ENCODE peak calls at places on chromosomes 3 and 15, in eight cellular contexts. O is LoVo; C is AG08396; H is nephron progenitor cell; Y is IMR-90; J is activated naive CD4-positive, alpha-beta T cell treated with anti-CD3 and anti-CD28 coated beads, Interleukin-2, amount 50 U/mL, for 16 hours; W is retina; K is OCI-LY7. B is an unnamed sample.

GRCh38 chr3:196220991-196221390 is 4.7 kb downstream of the SLC51A start:
- DNase-seq in C (no peak), W (no peak), K (no peak), H (no peak), O (no peak), J (no peak), Y (no peak), B (no peak)

GRCh38 chr3:109933576-109933975 is 596.2 kb upstream of the DPPA4 start:
- DNase-seq in J (no peak), K (no peak), Y (no peak), W (no peak), O (no peak), H (no peak), C (no peak), B (no peak)

GRCh38 chr3:58568572-58569286 is 8.5 kb downstream of the FAM107A start:
- DNase-seq in K (peak; percentile 65), H (peak; percentile 88), O (peak; percentile 47), W (peak; percentile 90), Y (peak; percentile 63), J (peak; percentile 69), C (peak; percentile 63), B (peak; percentile 82)

GRCh38 chr3:132803889-132804288 is 81.7 kb upstream of the NPHP3 start:
- DNase-seq in W (no peak), C (no peak), H (no peak), O (no peak), J (no peak), Y (no peak), K (no peak), B (no peak)

GRCh38 chr3:106261396-106261795 is 392.6 kb upstream of the CBLB start:
- DNase-seq in C (no peak), H (no peak), J (no peak), K (no peak), Y (peak; percentile 45), W (no peak), O (no peak), B (no peak)

GRCh38 chr3:11136871-11137626 is 17.2 kb upstream of the HRH1 start:
- DNase-seq in H (no peak), W (no peak), C (peak; percentile 93), O (peak; percentile 90), J (no peak), Y (peak; percentile 100), K (no peak), B (no peak)

GRCh38 chr15:75725021-75725718 is 12.5 kb upstream of the CSPG4 start:
- DNase-seq in J (no peak), H (no peak), K (no peak), W (no peak), O (no peak), C (no peak), Y (no peak), B (no peak)

GRCh38 chr3:112358311-112358780 is 25.4 kb downstream of the CD200 start:
- DNase-seq in H (no peak), W (no peak), J (no peak), K (peak; percentile 4), Y (peak; percentile 7), C (no peak), O (no peak), B (no peak)

GRCh38 chr3:196288141-196288460 is 575 bp upstream of the PCYT1A start:
- DNase-seq in K (no peak), O (peak; percentile 25), J (no peak), C (no peak), Y (peak; percentile 19), W (no peak), H (no peak), B (no peak)

B was measured in left kidney.